ENCODE peak calls at places on chromosomes 1 and 21, in eight cellular contexts. L is astrocyte, O is PC-3, C is GM23338, X is H9, N is fibroblast of lung, U is mammary epithelial cell, R is GM23248. S is an unnamed sample.
A peak's percentile ranks its signal among the peaks of the same experiment; 100 is the strongest.

GRCh38 chr1:93732514-93732913 is 50.9 kb upstream of the BCAR3 start:
- DNase-seq in O (no peak), L (no peak), C (peak; percentile 59), N (no peak), X (no peak), U (no peak), R (no peak), S (peak; percentile 63)

GRCh38 chr1:230049731-230050130 is 17.3 kb upstream of the GALNT2 start:
- DNase-seq in N (no peak), R (no peak), O (no peak), C (no peak), X (no peak), U (no peak), L (no peak), S (no peak)

GRCh38 chr1:102941364-102941947 is 166.9 kb downstream of the COL11A1 start:
- DNase-seq in N (no peak), C (peak; percentile 22), X (no peak), R (no peak), U (peak; percentile 23), L (peak; percentile 11), O (peak; percentile 20), S (no peak)

GRCh38 chr1:228157381-228158126 is 7.8 kb downstream of the GJC2 start:
- DNase-seq in L (no peak), C (no peak), O (no peak), U (no peak), X (no peak), N (no peak), R (no peak), S (no peak)

GRCh38 chr1:108815566-108815965 is 41.3 kb downstream of the AKNAD1 start:
- DNase-seq in X (no peak), R (peak; percentile 51), N (no peak), O (no peak), U (no peak), L (no peak), C (no peak), S (no peak)

GRCh38 chr1:56229183-56229582 is 350.2 kb downstream of the PLPP3 start:
- DNase-seq in L (no peak), N (no peak), X (no peak), R (no peak), U (no peak), C (peak; percentile 48), O (no peak), S (no peak)

GRCh38 chr1:31591425-31592093 is 15.2 kb downstream of the TINAGL1 start:
- DNase-seq in N (no peak), C (no peak), O (peak; percentile 80), R (peak; percentile 48), L (peak; percentile 24), X (no peak), U (peak; percentile 76), S (no peak)

GRCh38 chr1:182301026-182301436 is 90.6 kb downstream of the GLUL start:
- DNase-seq in X (no peak), L (no peak), R (no peak), O (no peak), U (no peak), C (no peak), N (no peak), S (no peak)

GRCh38 chr21:44766014-44766817 is 35.4 kb downstream of the UBE2G2 start:
- DNase-seq in L (no peak), X (no peak), O (no peak), N (no peak), C (no peak), U (peak; percentile 14), R (no peak), S (no peak)

GRCh38 chr21:34196996-34197395 is 123.6 kb downstream of the MRPS6 start:
- DNase-seq in O (no peak), C (no peak), X (no peak), U (no peak), L (no peak), N (no peak), R (no peak), S (no peak)

GRCh38 chr1:247367786-247368342 is 36.2 kb upstream of the ZNF496 start:
- DNase-seq in O (no peak), C (no peak), X (no peak), R (peak; percentile 21), L (peak; percentile 31), U (peak; percentile 55), N (no peak), S (no peak)

GRCh38 chr1:2945821-2946231 is 75.4 kb upstream of the ACTRT2 start:
- DNase-seq in U (no peak), N (no peak), X (no peak), C (no peak), O (no peak), L (no peak), R (no peak), S (no peak)

GRCh38 chr1:107724648-107725047 is 240.3 kb downstream of the VAV3 start:
- DNase-seq in X (no peak), L (peak; percentile 58), N (no peak), U (no peak), C (no peak), R (peak; percentile 53), O (peak; percentile 22), S (no peak)

GRCh38 chr1:227895828-227896685 is 51.7 kb downstream of the WNT9A start:
- DNase-seq in L (peak; percentile 12), C (no peak), U (peak; percentile 81), N (no peak), R (no peak), O (no peak), X (peak; percentile 64), S (no peak)

GRCh38 chr1:100930494-100930893 is 34.6 kb downstream of the SLC30A7 start:
- DNase-seq in X (no peak), C (no peak), U (no peak), O (no peak), N (no peak), R (no peak), L (no peak), S (no peak)
- H3K27ac ChIP-seq in X (no peak overlapping the region), C (no peak overlapping the region), U (no peak overlapping the region), O (no peak overlapping the region), N (no peak overlapping the region), R (no peak overlapping the region), L (no peak overlapping the region), S (no peak overlapping the region)

DNA sequence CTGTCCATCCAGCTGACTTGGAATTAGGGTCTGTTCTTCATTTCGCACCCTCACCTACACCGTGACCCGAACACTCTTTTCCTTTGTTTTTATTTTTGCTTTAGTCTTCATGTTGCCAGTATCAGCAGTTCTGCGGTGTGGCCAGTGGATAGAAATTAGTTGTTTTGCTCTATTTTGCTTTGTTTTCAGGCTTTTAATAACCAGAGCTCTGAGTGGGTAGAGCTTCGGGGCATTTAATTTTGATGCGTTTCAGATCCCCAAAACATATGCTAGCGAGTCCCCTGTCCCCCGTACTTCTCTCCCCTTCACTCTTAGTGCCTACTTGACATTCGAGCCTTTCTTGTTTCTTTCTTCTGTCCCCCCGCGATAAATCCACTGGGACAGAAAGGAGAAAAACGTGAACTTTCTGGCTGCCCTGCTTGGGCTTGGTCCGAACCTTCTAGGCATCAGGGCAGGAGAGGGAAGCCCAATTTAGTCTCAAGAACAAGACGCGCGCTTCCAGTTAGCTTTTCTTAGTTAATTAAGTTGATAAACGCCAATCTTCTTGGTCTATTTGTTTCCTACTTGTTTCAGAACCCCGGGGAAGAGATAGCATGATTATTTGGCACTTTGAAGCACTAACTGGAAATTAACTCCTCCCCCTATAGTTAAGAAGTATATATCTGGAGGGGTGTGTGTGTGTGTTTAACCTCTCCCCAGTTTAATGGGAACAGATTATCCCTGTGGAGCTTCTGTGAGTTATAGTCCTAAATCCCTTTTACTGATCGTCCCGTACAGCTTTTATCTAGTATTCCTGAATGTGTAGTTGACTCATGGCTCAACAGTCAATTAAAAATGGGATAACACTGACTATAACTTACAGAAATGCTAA is 867 bp downstream of the SWT1 start:
- DNase-seq in U (peak; percentile 3), R (peak; percentile 42), N (peak; percentile 6), O (peak; percentile 5), X (no peak), L (no peak), C (peak; percentile 24), S (peak; percentile 49)
- H2AFZ ChIP-seq in U (peak overlapping the region; percentile 96), R (peak overlapping the region; percentile 98), N (peak overlapping the region; percentile 99), O (peak overlapping the region; percentile 100), X (peak overlapping the region; percentile 66), L (peak overlapping the region; percentile 92), C (peak overlapping the region; percentile 99), S (peak overlapping the region; percentile 93)

GRCh38 chr1:81597720-81598426 is 202.9 kb upstream of the ADGRL2 start:
- DNase-seq in R (no peak), N (no peak), C (no peak), U (no peak), L (no peak), O (no peak), X (no peak), S (no peak)
- H3K27ac ChIP-seq in R (no peak overlapping the region), N (no peak overlapping the region), C (no peak overlapping the region), U (no peak overlapping the region), L (no peak overlapping the region), O (no peak overlapping the region), X (no peak overlapping the region), S (no peak overlapping the region)

GRCh38 chr1:105686026-105686425 is 1370.4 kb upstream of the PRMT6 start:
- DNase-seq in C (no peak), O (no peak), R (no peak), X (no peak), N (no peak), U (no peak), L (no peak), S (no peak)

GRCh38 chr1:105686874-105687690 is 1369.4 kb upstream of the PRMT6 start:
- DNase-seq in C (no peak), U (no peak), N (no peak), L (no peak), O (no peak), X (no peak), R (no peak), S (no peak)
- H2AFZ ChIP-seq in C (peak overlapping the region; percentile 56), U (no peak overlapping the region), N (no peak overlapping the region), L (no peak overlapping the region), O (no peak overlapping the region), X (no peak overlapping the region), R (no peak overlapping the region), S (no peak overlapping the region)

GRCh38 chr1:151831605-151832004 is at the start of gene RORC:
- DNase-seq in X (no peak), C (no peak), N (no peak), R (no peak), L (no peak), O (no peak), U (no peak), S (no peak)
- H3K27ac ChIP-seq in X (no peak within 1 kb of the TSS), C (no peak within 1 kb of the TSS), N (no peak within 1 kb of the TSS), R (no peak within 1 kb of the TSS), L (no peak within 1 kb of the TSS), O (no peak within 1 kb of the TSS), U (no peak within 1 kb of the TSS), S (no peak within 1 kb of the TSS)

DNA sequence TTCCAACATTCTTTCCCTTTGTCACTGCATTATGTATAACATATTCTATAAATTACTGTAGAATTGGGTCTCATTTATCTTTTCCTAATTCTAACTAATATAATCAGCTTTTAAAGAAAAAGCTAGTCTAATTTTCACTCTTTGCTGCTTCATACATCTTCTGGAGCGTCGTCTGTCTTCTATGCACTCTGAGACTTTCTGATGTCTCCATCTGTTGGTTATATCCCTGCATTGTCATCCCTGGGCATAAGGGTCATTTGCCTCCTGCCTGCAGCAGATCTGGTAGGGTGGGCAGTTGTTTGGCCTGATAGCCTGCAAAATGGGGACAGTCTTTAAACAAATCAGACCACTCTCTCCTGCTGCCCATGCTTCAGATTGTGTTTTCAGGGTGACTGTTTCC is 40.8 kb upstream of the DYNLT5 start:
- DNase-seq in R (peak; percentile 39), C (peak; percentile 35), N (no peak), X (no peak), L (no peak), U (no peak), O (peak; percentile 13), S (peak; percentile 43)
- H2AFZ ChIP-seq in R (no peak overlapping the region), C (no peak overlapping the region), N (no peak overlapping the region), X (no peak overlapping the region), L (no peak overlapping the region), U (no peak overlapping the region), O (no peak overlapping the region), S (no peak overlapping the region)

S was measured in Karpas-422.